ENCODE peak calls at places on chromosome 13, in five cellular contexts. U is adrenal gland, W is ovary, K is right lobe of liver, J is breast epithelium. B is an unnamed sample.

GRCh38 chr13:67769987-67770341 is 539.8 kb upstream of the PCDH9 start:
- DNase-seq in J (no peak), K (no peak), W (no peak), U (no peak), B (no peak)

GRCh38 chr13:24097064-24097463 is 63.5 kb upstream of the SPATA13 start:
- DNase-seq in J (no peak), W (no peak), K (no peak), U (peak; percentile 60), B (no peak)

GRCh38 chr13:27967203-27967735 is 1.8 kb downstream of the CDX2 start:
- DNase-seq in W (no peak), K (no peak), U (no peak), J (no peak), B (no peak)

GRCh38 chr13:110298566-110299321 is 8.2 kb downstream of the COL4A1 start:
- DNase-seq in U (peak; percentile 46), J (no peak), W (peak; percentile 47), K (no peak), B (no peak)

GRCh38 chr13:110442946-110443632 is 118.4 kb downstream of the RAB20 start:
- DNase-seq in J (no peak), U (peak; percentile 35), W (no peak), K (no peak), B (no peak)

GRCh38 chr13:99356216-99357089 is 49.3 kb upstream of the GPR183 start:
- DNase-seq in U (peak; percentile 61), J (no peak), K (no peak), W (peak; percentile 45), B (peak; percentile 30)

GRCh38 chr13:48838193-48839000 is 137.3 kb upstream of the FNDC3A start:
- DNase-seq in K (no peak), J (no peak), U (no peak), W (no peak), B (no peak)

GRCh38 chr13:40116008-40116407 is 460.5 kb downstream of the COG6 start:
- DNase-seq in W (peak; percentile 74), U (peak; percentile 74), J (no peak), K (no peak), B (no peak)

GRCh38 chr13:52850396-52851152 is 2.1 kb upstream of the PCDH8 start:
- DNase-seq in J (peak; percentile 32), K (peak; percentile 56), U (peak; percentile 61), W (peak; percentile 42), B (peak; percentile 54)

GRCh38 chr13:31044658-31045620 is 112.5 kb downstream of the TEX26 start:
- DNase-seq in J (no peak), U (no peak), K (no peak), W (no peak), B (no peak)

GRCh38 chr13:74573654-74574053 is 439.4 kb upstream of the KLF12 start:
- DNase-seq in U (peak; percentile 21), K (no peak), J (no peak), W (no peak), B (no peak)

GRCh38 chr13:29918845-29919244 is 68.4 kb upstream of the UBL3 start:
- DNase-seq in U (no peak), K (peak; percentile 65), J (peak; percentile 88), W (no peak), B (no peak)

GRCh38 chr13:86909318-86909717 is 761.9 kb upstream of the SLITRK5 start:
- DNase-seq in U (no peak), K (no peak), J (no peak), W (no peak), B (no peak)

GRCh38 chr13:27403252-27403678 is 21.2 kb upstream of the GTF3A start:
- DNase-seq in K (no peak), J (no peak), W (no peak), U (no peak), B (no peak)

GRCh38 chr13:112903071-112903577 is 65.9 kb upstream of the MCF2L start:
- DNase-seq in J (no peak), K (no peak), W (no peak), U (no peak), B (no peak)

GRCh38 chr13:44918323-44919102 is 70.8 kb downstream of the NUFIP1 start:
- DNase-seq in U (peak; percentile 93), J (peak; percentile 88), K (peak; percentile 90), W (peak; percentile 89), B (peak; percentile 77)

GRCh38 chr13:75359266-75359665 is 122.7 kb downstream of the TBC1D4 start:
- DNase-seq in U (no peak), W (no peak), K (no peak), J (no peak), B (no peak)

GRCh38 chr13:80408270-80408669 is 67.3 kb upstream of the SPRY2 start:
- DNase-seq in J (no peak), W (no peak), K (no peak), U (no peak), B (no peak)

GRCh38 chr13:31367410-31367809 is 167.6 kb downstream of the B3GLCT start:
- DNase-seq in W (no peak), K (no peak), J (no peak), U (no peak), B (no peak)

GRCh38 chr13:31209819-31210209 is 10.0 kb downstream of the B3GLCT start:
- DNase-seq in U (no peak), K (no peak), J (no peak), W (no peak), B (no peak)

GRCh38 chr13:108594153-108594552 is 35.3 kb upstream of the MYO16 start:
- DNase-seq in K (no peak), J (no peak), U (no peak), W (no peak), B (no peak)

GRCh38 chr13:110132178-110132975 is 174.6 kb downstream of the COL4A1 start:
- DNase-seq in J (no peak), K (no peak), W (no peak), U (no peak), B (no peak)

GRCh38 chr13:22218784-22219183 is 547.9 kb downstream of the FGF9 start:
- DNase-seq in J (peak; percentile 23), U (peak; percentile 12), W (no peak), K (no peak), B (no peak)

GRCh38 chr13:110363009-110363408 is 55.9 kb downstream of the COL4A2 start:
- DNase-seq in W (no peak), K (no peak), U (no peak), J (no peak), B (no peak)

GRCh38 chr13:30133554-30133912 is 173.8 kb downstream of the KATNAL1 start:
- DNase-seq in U (no peak), K (no peak), J (no peak), W (no peak), B (no peak)

GRCh38 chr13:67008075-67008668 is 222.0 kb downstream of the PCDH9 start:
- DNase-seq in U (no peak), J (no peak), W (no peak), K (no peak), B (no peak)

GRCh38 chr13:60944863-60945262 is 470.8 kb downstream of the PCDH20 start:
- DNase-seq in U (no peak), W (no peak), J (no peak), K (no peak), B (no peak)

GRCh38 chr13:33450956-33451709 is 165.6 kb upstream of the STARD13 start:
- DNase-seq in K (no peak), J (no peak), W (no peak), U (no peak), B (no peak)

GRCh38 chr13:21011378-21011777 is 50.0 kb downstream of the LATS2 start:
- DNase-seq in W (no peak), K (no peak), U (no peak), J (no peak), B (no peak)

GRCh38 chr13:105410602-105411001 is 1124.9 kb downstream of the EFNB2 start:
- DNase-seq in U (peak; percentile 65), W (peak; percentile 22), J (peak; percentile 22), K (peak; percentile 63), B (peak; percentile 47)

GRCh38 chr13:82477436-82477835 is 1404.8 kb downstream of the SLITRK1 start:
- DNase-seq in W (no peak), U (no peak), J (no peak), K (no peak), B (no peak)

GRCh38 chr13:97274782-97275252 is 52.7 kb downstream of the MBNL2 start:
- DNase-seq in J (no peak), U (no peak), W (no peak), K (no peak), B (no peak)
- TF ChIP-seq POLR2A in J (no peak), U (no peak), W (no peak), K (no peak), B (no peak)

DNA sequence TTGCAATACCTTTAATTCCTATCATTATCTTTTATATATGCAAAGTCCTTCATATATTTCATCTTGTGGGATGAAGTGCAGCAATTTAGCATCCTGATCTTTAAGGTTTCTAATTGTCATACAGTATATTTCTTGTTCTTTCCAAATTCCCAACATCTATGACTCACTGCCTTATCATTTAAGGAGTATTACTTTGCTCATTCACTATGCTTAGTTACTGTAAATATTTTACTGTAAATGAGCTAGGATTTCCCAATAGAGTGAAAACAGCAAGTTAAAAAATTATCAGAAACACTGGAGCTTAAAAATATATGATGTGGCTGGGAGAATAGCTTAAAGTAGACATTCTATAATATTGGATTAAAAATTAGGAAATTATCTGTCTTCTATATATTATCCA is 69.9 kb downstream of the SLITRK6 start:
- DNase-seq in K (no peak), U (no peak), W (no peak), J (no peak), B (no peak)
- H3K4me1 ChIP-seq in K (no peaks in the 10 kb centered on the region), U (no peaks in the 10 kb centered on the region), W (no peaks in the 10 kb centered on the region), J (no peaks in the 10 kb centered on the region), B (no peaks in the 10 kb centered on the region)

GRCh38 chr13:111589992-111590391 is 269.6 kb downstream of the TEX29 start:
- DNase-seq in J (no peak), U (no peak), K (no peak), W (no peak), B (no peak)

GRCh38 chr13:111584101-111584500 is 263.7 kb downstream of the TEX29 start:
- DNase-seq in K (peak; percentile 22), U (no peak), J (no peak), W (no peak), B (no peak)

GRCh38 chr13:111587249-111587648 is 266.8 kb downstream of the TEX29 start:
- DNase-seq in J (no peak), K (no peak), W (no peak), U (no peak), B (no peak)

GRCh38 chr13:111589321-111589720 is 268.9 kb downstream of the TEX29 start:
- DNase-seq in W (no peak), K (no peak), U (no peak), J (no peak), B (no peak)

GRCh38 chr13:111586291-111586690 is 265.8 kb downstream of the TEX29 start:
- DNase-seq in W (no peak), K (no peak), U (no peak), J (no peak), B (no peak)
- TF ChIP-seq POLR2A in W (no peak), K (no peak), U (no peak), J (no peak), B (no peak)

DNA sequence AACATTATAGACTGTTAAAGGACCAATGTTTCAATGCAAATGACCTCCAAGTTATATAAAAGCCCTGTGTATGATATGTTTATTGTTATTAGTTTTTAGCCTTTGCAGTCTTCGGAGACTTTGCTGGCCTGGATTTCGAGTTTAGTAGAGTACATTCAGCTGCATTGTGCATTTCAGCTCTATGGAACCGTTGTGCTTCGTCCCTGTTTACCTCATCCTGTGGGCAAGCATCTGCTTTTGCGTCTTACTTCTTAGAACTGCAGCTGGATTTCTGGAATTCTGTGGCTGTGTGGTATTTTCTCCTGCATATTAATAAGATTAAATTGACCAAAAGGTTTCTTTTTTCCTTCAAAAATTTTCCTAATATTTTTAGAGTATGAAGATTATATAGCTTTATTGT is 138.6 kb downstream of the KCNRG start:
- DNase-seq in J (no peak), U (no peak), K (no peak), W (no peak), B (no peak)
- H3K4me1 ChIP-seq in J (no peaks in the 10 kb centered on the region), U (no peaks in the 10 kb centered on the region), K (no peaks in the 10 kb centered on the region), W (no peaks in the 10 kb centered on the region), B (peaks cover 4% of the 10 kb centered on the region)

GRCh38 chr13:72727417-72728289 is at the start of the genes BORA and MZT1:
- DNase-seq in W (peak; percentile 90), U (peak; percentile 98), J (peak; percentile 91), K (peak; percentile 96), B (peak; percentile 90)
- TF ChIP-seq POLR2A in W (no peak), U (peak; percentile 68), J (no peak), K (no peak), B (peak; percentile 50)